ENCODE peak calls at places on chromosomes 7 and 10, in nine cellular contexts. D is Peyer's patch, J is heart left ventricle, Z is IMR-90, N is ovary, V is prostate gland, R is transverse colon, S is breast epithelium, U is stomach. L is an unnamed sample.

GRCh38 chr10:71974489-71975011 is 10.4 kb downstream of the CHST3 start:
- DNase-seq in D (no peak), J (no peak), Z (peak), N (no peak), V (no peak), R (no peak), S (no peak), U (no peak), L (no peak)

GRCh38 chr7:134827889-134828288 is 48.5 kb downstream of the CALD1 start:
- DNase-seq in D (no peak), J (no peak), Z (peak), N (no peak), V (no peak), R (no peak), S (no peak), U (no peak), L (peak)

GRCh38 chr7:19410096-19410495 is 264.9 kb upstream of the FERD3L start:
- DNase-seq in D (no peak), J (no peak), Z (peak), N (no peak), V (no peak), R (no peak), S (no peak), U (no peak), L (no peak)

GRCh38 chr7:153682628-153683027 is 369.6 kb upstream of the DPP6 start:
- DNase-seq in D (no peak), J (no peak), Z (no peak), N (no peak), V (no peak), R (no peak), S (no peak), U (no peak), L (no peak)

GRCh38 chr7:139683137-139683871 is 94.5 kb downstream of the HIPK2 start:
- DNase-seq in D (no peak), J (no peak), Z (peak), N (no peak), V (no peak), R (peak), S (peak), U (no peak), L (no peak)

GRCh38 chr7:149635561-149636329 is 137.6 kb downstream of the ZNF467 start:
- DNase-seq in D (no peak), J (no peak), Z (no peak), N (no peak), V (no peak), R (no peak), S (no peak), U (no peak), L (no peak)

GRCh38 chr10:126734015-126734414 is 63.5 kb upstream of the C10orf90 start:
- DNase-seq in D (no peak), J (no peak), Z (peak), N (no peak), V (no peak), R (no peak), S (no peak), U (no peak), L (no peak)

GRCh38 chr7:151968357-151968756 is 12.1 kb downstream of the GALNTL5 start:
- DNase-seq in D (no peak), J (no peak), Z (no peak), N (no peak), V (no peak), R (no peak), S (no peak), U (no peak), L (peak)

GRCh38 chr7:92915348-92915747 is 79.0 kb upstream of the CDK6 start:
- DNase-seq in D (no peak), J (no peak), Z (no peak), N (no peak), V (no peak), R (no peak), S (no peak), U (no peak), L (no peak)

GRCh38 chr7:114818501-114818900 is 103.4 kb upstream of the MDFIC start:
- DNase-seq in D (no peak), J (no peak), Z (peak), N (no peak), V (no peak), R (no peak), S (no peak), U (no peak), L (no peak)

GRCh38 chr7:146701166-146701565 is 584.6 kb downstream of the CNTNAP2 start:
- DNase-seq in D (no peak), J (no peak), Z (no peak), N (no peak), V (peak), R (no peak), S (no peak), U (no peak), L (no peak)

GRCh38 chr7:70303309-70303708 is 705.0 kb downstream of the AUTS2 start:
- DNase-seq in D (no peak), J (no peak), Z (no peak), N (no peak), V (no peak), R (no peak), S (no peak), U (no peak), L (no peak)

GRCh38 chr7:124101173-124101768 is 68.4 kb upstream of the TMEM229A start:
- DNase-seq in D (no peak), J (no peak), Z (peak), N (no peak), V (no peak), R (no peak), S (no peak), U (peak), L (no peak)

GRCh38 chr7:28481131-28481926 is 69.0 kb downstream of the CREB5 start:
- DNase-seq in D (no peak), J (no peak), Z (peak), N (no peak), V (no peak), R (no peak), S (no peak), U (no peak), L (no peak)

GRCh38 chr7:139249179-139249822 is 18.3 kb downstream of the UBN2 start:
- DNase-seq in D (no peak), J (no peak), Z (no peak), N (no peak), V (no peak), R (no peak), S (no peak), U (no peak), L (no peak)

GRCh38 chr10:83544049-83544448 is 595.3 kb upstream of the GHITM start:
- DNase-seq in D (no peak), J (no peak), Z (no peak), N (no peak), V (no peak), R (no peak), S (no peak), U (no peak), L (no peak)

GRCh38 chr7:55128693-55129394 is 110.0 kb downstream of the EGFR start:
- DNase-seq in D (no peak), J (no peak), Z (peak), N (no peak), V (no peak), R (no peak), S (no peak), U (no peak), L (peak)

GRCh38 chr7:158257516-158258410 is 329.9 kb downstream of the PTPRN2 start:
- DNase-seq in D (peak), J (no peak), Z (no peak), N (no peak), V (no peak), R (no peak), S (no peak), U (no peak), L (no peak)

GRCh38 chr7:117010375-117011133 is 57.3 kb downstream of the ST7 start:
- DNase-seq in D (no peak), J (no peak), Z (peak), N (no peak), V (no peak), R (no peak), S (no peak), U (no peak), L (no peak)

GRCh38 chr10:22984066-22984465 is 56.2 kb downstream of the ARMC3 start:
- DNase-seq in D (no peak), J (no peak), Z (no peak), N (no peak), V (no peak), R (no peak), S (no peak), U (no peak), L (no peak)

GRCh38 chr7:154584352-154585252 is 418.3 kb downstream of the PAXIP1 start:
- DNase-seq in D (no peak), J (no peak), Z (no peak), N (no peak), V (no peak), R (no peak), S (no peak), U (no peak), L (no peak)

GRCh38 chr7:28354601-28355062 is 57.7 kb upstream of the CREB5 start:
- DNase-seq in D (no peak), J (no peak), Z (peak), N (no peak), V (no peak), R (no peak), S (no peak), U (no peak), L (no peak)

GRCh38 chr7:154388412-154388811 is 336.2 kb downstream of the DPP6 start:
- DNase-seq in D (no peak), J (no peak), Z (no peak), N (no peak), V (no peak), R (no peak), S (no peak), U (no peak), L (no peak)

GRCh38 chr10:48306870-48307531 is 524 bp downstream of the MAPK8 start:
- DNase-seq in D (no peak), J (peak), Z (peak), N (peak), V (peak), R (peak), S (no peak), U (peak), L (peak)

GRCh38 chr7:55370001-55370400 is 4.9 kb downstream of the LANCL2 start:
- DNase-seq in D (no peak), J (no peak), Z (peak), N (no peak), V (no peak), R (no peak), S (no peak), U (no peak), L (no peak)

GRCh38 chr10:104937528-104937927 is 296.4 kb downstream of the SORCS3 start:
- DNase-seq in D (no peak), J (no peak), Z (peak), N (no peak), V (no peak), R (no peak), S (no peak), U (no peak), L (no peak)

GRCh38 chr7:80902035-80902434 is 16.8 kb downstream of the SEMA3C start:
- DNase-seq in D (no peak), J (no peak), Z (no peak), N (no peak), V (no peak), R (no peak), S (no peak), U (no peak), L (no peak)

GRCh38 chr10:80492875-80493413 is 38.8 kb downstream of the TSPAN14 start:
- DNase-seq in D (no peak), J (no peak), Z (peak), N (no peak), V (no peak), R (no peak), S (no peak), U (no peak), L (no peak)

GRCh38 chr7:154911862-154912261 is 91.1 kb downstream of the PAXIP1 start:
- DNase-seq in D (no peak), J (no peak), Z (no peak), N (no peak), V (no peak), R (no peak), S (no peak), U (no peak), L (no peak)

GRCh38 chr10:24645784-24646183 is 77.9 kb downstream of the ARHGAP21 start:
- DNase-seq in D (no peak), J (no peak), Z (peak), N (no peak), V (no peak), R (no peak), S (no peak), U (no peak), L (no peak)

GRCh38 chr10:110504111-110504735 is 6.5 kb downstream of the DUSP5 start:
- DNase-seq in D (no peak), J (no peak), Z (peak), N (peak), V (no peak), R (peak), S (peak), U (peak), L (peak)

GRCh38 chr10:667096-667495 is 22.4 kb downstream of the DIP2C start:
- DNase-seq in D (no peak), J (no peak), Z (no peak), N (no peak), V (no peak), R (peak), S (no peak), U (no peak), L (no peak)

GRCh38 chr10:665579-666091 is 23.8 kb downstream of the DIP2C start:
- DNase-seq in D (no peak), J (no peak), Z (peak), N (no peak), V (no peak), R (peak), S (no peak), U (no peak), L (no peak)

GRCh38 chr10:667602-668143 is 21.8 kb downstream of the DIP2C start:
- DNase-seq in D (no peak), J (no peak), Z (no peak), N (no peak), V (no peak), R (no peak), S (no peak), U (no peak), L (no peak)

GRCh38 chr10:664893-665292 is 24.6 kb downstream of the DIP2C start:
- DNase-seq in D (no peak), J (no peak), Z (no peak), N (no peak), V (no peak), R (no peak), S (no peak), U (no peak), L (no peak)

GRCh38 chr10:666237-667012 is 23.0 kb downstream of the DIP2C start:
- DNase-seq in D (no peak), J (no peak), Z (no peak), N (no peak), V (no peak), R (peak), S (no peak), U (no peak), L (no peak)
- H3K4me3 ChIP-seq in D (no peak), J (no peak), Z (peak), N (no peak), V (no peak), R (no peak), S (peak), U (no peak), L (no peak)

GRCh38 chr10:61970182-61971015 is 68.9 kb downstream of the ARID5B start:
- DNase-seq in D (no peak), J (no peak), Z (no peak), N (no peak), V (no peak), R (no peak), S (no peak), U (no peak), L (no peak)
- H3K27ac ChIP-seq in D (peak), J (peak), Z (peak), N (peak), V (peak), R (peak), S (peak), U (no peak), L (peak)

GRCh38 chr7:37409456-37409855 is 39.2 kb downstream of the ELMO1 start:
- DNase-seq in D (no peak), J (no peak), Z (no peak), N (no peak), V (no peak), R (no peak), S (no peak), U (no peak), L (no peak)

GRCh38 chr7:37405603-37406122 is 43.0 kb downstream of the ELMO1 start:
- DNase-seq in D (no peak), J (peak), Z (no peak), N (no peak), V (no peak), R (no peak), S (no peak), U (no peak), L (no peak)

GRCh38 chr7:37410305-37411209 is 38.1 kb downstream of the ELMO1 start:
- DNase-seq in D (no peak), J (no peak), Z (no peak), N (no peak), V (no peak), R (no peak), S (no peak), U (no peak), L (no peak)

GRCh38 chr7:37408885-37409248 is 39.8 kb downstream of the ELMO1 start:
- DNase-seq in D (no peak), J (no peak), Z (no peak), N (no peak), V (no peak), R (no peak), S (no peak), U (no peak), L (no peak)

GRCh38 chr7:37408241-37408884 is 40.3 kb downstream of the ELMO1 start:
- DNase-seq in D (no peak), J (no peak), Z (no peak), N (no peak), V (no peak), R (no peak), S (no peak), U (no peak), L (no peak)
- TF ChIP-seq POLR2A in D (no peak), J (no peak), Z (no peak), N (no peak), V (no peak), R (no peak), S (no peak), U (no peak), L (no peak)

GRCh38 chr7:120998525-120998924 is 10.0 kb downstream of the CPED1 start:
- DNase-seq in D (no peak), J (no peak), Z (no peak), N (no peak), V (no peak), R (no peak), S (no peak), U (no peak), L (no peak)
- H3K4me3 ChIP-seq in D (no peak), J (no peak), Z (no peak), N (no peak), V (no peak), R (no peak), S (no peak), U (no peak), L (no peak)

GRCh38 chr10:32140403-32140802 is 84.2 kb upstream of the KIF5B start:
- DNase-seq in D (no peak), J (no peak), Z (no peak), N (no peak), V (no peak), R (no peak), S (no peak), U (no peak), L (no peak)

GRCh38 chr10:32141018-32141807 is 85.0 kb upstream of the KIF5B start:
- DNase-seq in D (no peak), J (no peak), Z (peak), N (no peak), V (peak), R (peak), S (peak), U (peak), L (no peak)

GRCh38 chr10:32143302-32143847 is 87.2 kb upstream of the KIF5B start:
- DNase-seq in D (no peak), J (no peak), Z (no peak), N (no peak), V (no peak), R (no peak), S (no peak), U (no peak), L (no peak)

GRCh38 chr10:32144817-32145688 is 88.8 kb upstream of the KIF5B start:
- DNase-seq in D (peak), J (no peak), Z (no peak), N (no peak), V (peak), R (peak), S (peak), U (no peak), L (no peak)

GRCh38 chr10:32142646-32143045 is 86.4 kb upstream of the KIF5B start:
- DNase-seq in D (no peak), J (no peak), Z (peak), N (no peak), V (no peak), R (no peak), S (no peak), U (no peak), L (no peak)
- H3K27ac ChIP-seq in D (no peak), J (no peak), Z (no peak), N (no peak), V (no peak), R (peak), S (no peak), U (no peak), L (no peak)

GRCh38 chr7:99457050-99457645 is 8.8 kb downstream of the ATP5MF start:
- DNase-seq in D (no peak), J (no peak), Z (no peak), N (no peak), V (no peak), R (no peak), S (no peak), U (no peak), L (no peak)
- TF ChIP-seq POLR2A in D (no peak), J (no peak), Z (no peak), N (no peak), V (no peak), R (no peak), S (no peak), U (no peak), L (no peak)

DNA sequence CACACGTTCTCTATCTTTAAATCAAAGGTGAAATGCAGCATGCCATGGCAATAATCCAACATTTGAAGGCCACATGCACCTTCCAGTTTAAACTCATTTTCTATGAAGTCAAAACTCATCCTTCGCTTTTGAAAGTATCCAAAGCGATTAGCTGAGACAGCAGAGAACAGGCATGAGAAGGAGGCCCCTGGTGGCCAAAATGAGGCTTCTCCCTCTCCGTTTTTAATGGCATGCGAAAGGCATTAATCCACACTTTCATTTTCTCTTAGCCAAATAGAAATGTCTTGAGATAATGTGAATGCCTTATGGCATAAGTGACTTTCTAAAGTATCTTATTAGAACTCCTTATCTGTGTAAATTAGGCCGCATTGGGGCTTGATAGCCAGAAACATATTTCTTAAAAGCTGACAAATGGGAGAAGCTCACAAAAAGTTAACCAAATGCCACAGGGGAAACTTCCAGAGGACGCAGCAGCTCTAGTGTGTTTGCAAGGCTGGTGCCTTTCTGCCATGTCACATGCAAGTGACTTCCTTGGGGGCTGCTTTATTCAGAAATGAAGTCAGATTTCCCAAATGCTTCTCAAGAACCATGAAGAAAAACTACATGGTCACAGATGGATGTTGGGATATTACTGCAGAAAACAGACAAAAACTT is 1189.6 kb downstream of the SORCS1 start:
- DNase-seq in D (no peak), J (no peak), Z (peak), N (no peak), V (no peak), R (no peak), S (no peak), U (peak), L (no peak)
- H3K4me3 ChIP-seq in D (no peak), J (peak), Z (no peak), N (no peak), V (no peak), R (peak), S (peak), U (peak), L (no peak)

L was measured in thyroid gland.